ENCODE peak calls at places on chromosomes 1 and 21, in eight cellular contexts. X is stomach, Y is Panc1, L is GM23338, D is SK-N-SH, W is K562, B is endothelial cell of umbilical vein, T is prostate gland. U is an unnamed sample.

GRCh38 chr1:23420778-23421177 is 3.8 kb downstream of the TCEA3 start:
- DNase-seq in X (no peak), Y (no peak), L (no peak), D (no peak), W (no peak), B (no peak), T (no peak), U (no peak)

GRCh38 chr1:185463011-185463410 is 146.0 kb upstream of the IVNS1ABP start:
- DNase-seq in X (no peak), Y (no peak), L (no peak), D (no peak), W (no peak), B (no peak), T (no peak), U (no peak)

GRCh38 chr1:180343931-180344406 is 113.9 kb downstream of the LHX4 start:
- DNase-seq in X (peak), Y (no peak), L (no peak), D (peak), W (no peak), B (peak), T (no peak), U (no peak)

GRCh38 chr1:110610084-110610483 is 3.9 kb upstream of the KCNA2 start:
- DNase-seq in X (no peak), Y (no peak), L (no peak), D (no peak), W (no peak), B (no peak), T (no peak), U (no peak)

GRCh38 chr1:247054992-247055415 is 23.6 kb downstream of the ZNF670 start:
- DNase-seq in X (peak), Y (no peak), L (no peak), D (no peak), W (no peak), B (peak), T (no peak), U (no peak)

GRCh38 chr1:152013664-152014237 is 20.1 kb upstream of the S100A10 start:
- DNase-seq in X (peak), Y (no peak), L (peak), D (no peak), W (peak), B (peak), T (peak), U (no peak)

GRCh38 chr1:231929311-231929710 is 302.7 kb downstream of the DISC1 start:
- DNase-seq in X (no peak), Y (no peak), L (peak), D (no peak), W (no peak), B (peak), T (no peak), U (no peak)

GRCh38 chr1:244659694-244660093 is 6.8 kb downstream of the DESI2 start:
- DNase-seq in X (no peak), Y (no peak), L (no peak), D (no peak), W (no peak), B (no peak), T (no peak), U (no peak)

GRCh38 chr21:36087362-36088138 is 17.7 kb downstream of the CBR1 start:
- DNase-seq in X (no peak), Y (no peak), L (peak), D (no peak), W (no peak), B (no peak), T (no peak), U (no peak)

GRCh38 chr1:9719978-9720722 is 68.6 kb downstream of the PIK3CD start:
- DNase-seq in X (no peak), Y (no peak), L (peak), D (no peak), W (no peak), B (no peak), T (no peak), U (no peak)

DNA sequence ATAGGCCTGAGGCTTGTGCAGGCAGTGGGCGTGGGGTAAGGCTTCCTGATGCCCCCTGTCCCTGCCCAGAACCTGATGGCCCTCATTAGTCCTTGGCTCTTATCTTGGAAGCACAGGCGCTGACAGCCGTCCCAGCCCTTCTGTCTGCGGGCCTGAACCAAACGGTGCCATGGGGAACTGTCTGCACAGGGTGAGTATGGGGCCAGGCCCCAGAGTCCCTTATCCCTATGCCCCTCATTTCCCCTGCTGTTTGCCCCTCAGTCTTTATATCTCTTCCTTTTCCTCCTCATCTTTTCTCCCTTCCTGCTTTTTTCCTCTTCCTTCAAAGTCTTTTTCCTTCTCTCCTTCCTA is at the start of gene ACKR1:
- DNase-seq in X (no peak), Y (no peak), L (no peak), D (no peak), W (peak), B (peak), T (no peak), U (no peak)
- TF ChIP-seq POLR2AphosphoS5 in X (no peak), Y (no peak), L (no peak), D (no peak), W (no peak), B (no peak), T (no peak), U (no peak)

DNA sequence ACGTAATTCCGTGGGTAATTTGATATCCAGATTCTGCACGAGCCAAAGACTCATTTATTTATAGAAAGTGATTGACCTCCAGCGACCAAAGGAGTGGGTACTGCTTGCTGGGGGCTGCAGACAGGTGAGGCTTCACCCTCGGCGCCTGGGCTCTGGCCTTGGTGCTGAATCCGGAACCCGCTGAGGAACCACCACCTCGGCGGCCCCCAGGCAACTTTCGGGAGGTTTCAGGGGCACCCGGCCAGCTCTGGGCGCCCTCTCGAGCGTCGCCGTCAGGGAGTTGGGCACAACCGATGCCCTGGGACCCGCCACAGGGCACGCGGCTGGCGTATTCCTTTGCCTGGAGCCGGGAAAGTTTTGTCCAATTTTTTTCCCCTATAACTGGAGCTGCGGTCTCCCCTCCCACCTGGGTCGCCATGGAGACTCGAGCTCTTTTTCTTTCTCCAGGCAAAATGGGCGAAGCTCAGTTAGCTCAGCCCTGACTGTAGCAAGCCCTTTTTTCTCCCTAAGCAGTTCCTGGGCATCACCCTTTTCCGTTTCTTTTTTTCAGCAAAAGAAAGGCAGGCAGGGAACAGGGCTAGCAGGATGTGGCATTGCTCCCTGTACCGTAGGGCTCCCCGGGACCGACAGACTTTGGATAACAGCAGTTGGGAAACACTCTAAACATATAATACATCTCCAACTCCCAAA is 1.9 kb downstream of the KCNJ6 start:
- DNase-seq in X (no peak), Y (no peak), L (peak), D (peak), W (peak), B (no peak), T (no peak), U (no peak)
- H3K4me3 ChIP-seq in X (no peak), Y (no peak), L (peak), D (no peak), W (no peak), B (no peak), T (no peak), U (no peak)

DNA sequence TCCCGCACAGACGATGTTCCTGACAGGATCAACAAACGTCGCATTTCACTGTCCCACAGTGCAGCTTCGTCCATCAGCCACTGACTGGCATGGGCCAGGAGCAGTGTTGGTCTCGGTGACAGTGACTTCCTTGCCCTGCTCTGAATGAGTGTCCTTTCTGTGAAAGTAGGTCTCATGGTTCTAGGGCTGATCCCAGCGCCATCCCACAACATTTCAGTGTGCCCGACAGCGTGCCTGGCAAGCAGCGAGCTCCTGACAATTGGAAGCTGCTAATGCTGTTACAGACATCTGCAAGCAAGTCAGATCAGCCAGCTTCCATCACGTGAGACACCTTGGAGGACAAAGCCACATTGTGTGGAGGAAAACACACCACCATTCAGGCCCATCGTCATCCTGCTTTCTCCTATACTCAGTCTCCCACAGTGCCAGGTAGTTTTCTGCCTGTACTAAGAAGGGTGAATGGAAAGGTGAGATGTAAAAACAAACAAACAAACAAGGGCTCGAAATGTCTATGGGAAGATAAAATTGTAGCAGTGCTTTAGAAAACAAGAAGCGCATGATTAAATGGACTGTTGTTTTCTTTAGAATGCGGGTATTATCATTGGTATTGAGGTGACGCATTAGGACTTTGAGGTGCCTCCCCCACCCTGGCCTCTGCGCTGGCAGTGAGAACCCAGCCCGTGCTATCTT is 21.9 kb downstream of the ERRFI1 start:
- DNase-seq in X (no peak), Y (no peak), L (peak), D (no peak), W (no peak), B (no peak), T (peak), U (no peak)
- TF ChIP-seq POLR2AphosphoS5 in X (no peak), Y (no peak), L (no peak), D (no peak), W (no peak), B (no peak), T (no peak), U (no peak)

DNA sequence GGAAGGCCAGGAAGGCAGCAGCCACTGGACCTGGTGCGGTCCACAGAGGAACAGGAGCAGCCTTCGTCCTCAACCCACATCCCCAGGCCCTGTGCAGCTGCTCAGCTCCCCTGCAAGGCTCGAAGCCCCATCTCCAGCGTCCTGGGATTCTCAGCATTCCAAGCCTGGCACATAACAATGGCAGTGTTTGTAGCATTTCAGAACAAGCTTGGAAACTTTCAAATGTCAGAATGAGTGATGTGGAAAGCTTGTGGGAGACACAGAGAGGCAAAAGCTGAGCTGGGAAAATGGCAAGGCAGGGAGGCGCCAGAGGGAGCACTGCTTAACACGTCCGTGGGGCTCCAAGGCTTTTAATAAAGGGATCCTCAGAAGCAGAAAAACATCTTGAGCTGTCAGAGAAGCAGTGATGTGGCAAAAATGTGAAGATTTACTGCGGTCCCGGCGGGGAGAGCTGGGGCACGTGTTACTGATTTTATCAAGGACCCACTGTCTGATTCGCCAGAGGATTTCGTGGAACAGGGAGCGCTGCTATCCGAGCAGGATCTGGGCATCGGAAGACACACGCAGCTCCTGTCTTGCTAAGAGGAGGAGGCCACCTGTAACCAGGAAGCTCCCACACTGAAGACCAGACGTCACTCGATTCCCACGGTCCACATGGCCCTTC is 38.1 kb downstream of the TOMM20 start:
- DNase-seq in X (no peak), Y (no peak), L (peak), D (no peak), W (no peak), B (peak), T (no peak), U (peak)
- H3K4me3 ChIP-seq in X (no peak), Y (no peak), L (peak), D (no peak), W (no peak), B (no peak), T (no peak), U (no peak)

DNA sequence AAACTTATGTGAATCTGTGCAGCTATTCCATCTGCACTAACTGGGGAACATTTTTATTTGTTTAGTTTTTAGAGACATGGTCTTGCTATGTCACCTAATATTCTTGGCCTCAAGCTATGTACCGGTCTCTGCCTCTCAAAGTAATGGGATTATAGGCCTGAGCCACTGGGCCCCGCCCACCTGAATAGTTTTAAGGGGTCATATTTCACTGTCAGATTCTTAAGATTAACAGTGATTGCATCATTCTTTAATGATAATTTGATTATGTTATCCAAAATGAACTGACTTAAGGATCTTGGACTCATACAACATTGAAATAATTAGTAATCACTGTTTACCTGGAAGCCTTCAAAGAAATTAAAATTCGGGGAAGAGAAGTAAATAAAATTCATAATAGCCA is 12.6 kb upstream of the KLF18 start:
- DNase-seq in X (no peak), Y (no peak), L (peak), D (no peak), W (no peak), B (no peak), T (no peak), U (no peak)
- TF ChIP-seq POLR2AphosphoS5 in X (no peak), Y (no peak), L (no peak), D (no peak), W (no peak), B (no peak), T (no peak), U (no peak)

GRCh38 chr1:233094269-233094668 is 143.9 kb downstream of the NTPCR start:
- DNase-seq in X (no peak), Y (no peak), L (no peak), D (no peak), W (no peak), B (peak), T (no peak), U (no peak)
- H3K4me3 ChIP-seq in X (no peak), Y (no peak), L (no peak), D (no peak), W (no peak), B (no peak), T (no peak), U (no peak)

U was measured in sigmoid colon.